ENCODE peak calls at places on chromosomes 7 and 10, in ten cellular contexts. One of them, this sample, is unnamed.

GRCh38 chr10:22133640-22134624 is 83.9 kb downstream of the EBLN1 start:
- DNase-seq in left colon: no peak
- DNase-seq in MV-4-11: peak
- DNase-seq in brain microvascular endothelial cell: no peak
- DNase-seq in omental fat pad: no peak
- DNase-seq in stimulated activated CD4-positive, alpha-beta T cell treated with anti-CD3 and anti-CD28 coated beads, Interleukin-4, amount 100 ng/mL, for 1 hour: no peak
- DNase-seq in germinal center: no peak
- DNase-seq in mesothelial cell of epicardium: no peak
- DNase-seq in BJ: no peak
- DNase-seq in stimulated activated CD8-positive, alpha-beta memory T cell treated with anti-CD3 and anti-CD28 coated beads, Interleukin-15, amount 100 ng/mL, for 24 hours: no peak
- DNase-seq in this sample: no peak

GRCh38 chr10:128877141-128877540 is 589.9 kb upstream of the MGMT start:
- DNase-seq in stimulated activated CD4-positive, alpha-beta T cell treated with anti-CD3 and anti-CD28 coated beads, Interleukin-4, amount 100 ng/mL, for 1 hour: no peak
- DNase-seq in MV-4-11: no peak
- DNase-seq in stimulated activated CD8-positive, alpha-beta memory T cell treated with anti-CD3 and anti-CD28 coated beads, Interleukin-15, amount 100 ng/mL, for 24 hours: no peak
- DNase-seq in brain microvascular endothelial cell: no peak
- DNase-seq in mesothelial cell of epicardium: no peak
- DNase-seq in omental fat pad: no peak
- DNase-seq in BJ: no peak
- DNase-seq in left colon: no peak
- DNase-seq in germinal center: no peak
- DNase-seq in this sample: no peak

GRCh38 chr7:105325225-105325904 is 63.4 kb downstream of the SRPK2 start:
- DNase-seq in left colon: no peak
- DNase-seq in stimulated activated CD4-positive, alpha-beta T cell treated with anti-CD3 and anti-CD28 coated beads, Interleukin-4, amount 100 ng/mL, for 1 hour: no peak
- DNase-seq in brain microvascular endothelial cell: no peak
- DNase-seq in MV-4-11: peak
- DNase-seq in mesothelial cell of epicardium: no peak
- DNase-seq in stimulated activated CD8-positive, alpha-beta memory T cell treated with anti-CD3 and anti-CD28 coated beads, Interleukin-15, amount 100 ng/mL, for 24 hours: no peak
- DNase-seq in omental fat pad: no peak
- DNase-seq in germinal center: no peak
- DNase-seq in BJ: no peak
- DNase-seq in this sample: no peak

GRCh38 chr10:25604591-25604990 is 329.4 kb upstream of the MYO3A start:
- DNase-seq in stimulated activated CD8-positive, alpha-beta memory T cell treated with anti-CD3 and anti-CD28 coated beads, Interleukin-15, amount 100 ng/mL, for 24 hours: no peak
- DNase-seq in omental fat pad: no peak
- DNase-seq in stimulated activated CD4-positive, alpha-beta T cell treated with anti-CD3 and anti-CD28 coated beads, Interleukin-4, amount 100 ng/mL, for 1 hour: no peak
- DNase-seq in left colon: no peak
- DNase-seq in brain microvascular endothelial cell: no peak
- DNase-seq in MV-4-11: no peak
- DNase-seq in germinal center: no peak
- DNase-seq in BJ: no peak
- DNase-seq in mesothelial cell of epicardium: no peak
- DNase-seq in this sample: no peak

GRCh38 chr7:68258569-68258968 is 1261.9 kb downstream of the TYW1 start:
- DNase-seq in omental fat pad: no peak
- DNase-seq in MV-4-11: no peak
- DNase-seq in stimulated activated CD8-positive, alpha-beta memory T cell treated with anti-CD3 and anti-CD28 coated beads, Interleukin-15, amount 100 ng/mL, for 24 hours: no peak
- DNase-seq in mesothelial cell of epicardium: no peak
- DNase-seq in BJ: no peak
- DNase-seq in stimulated activated CD4-positive, alpha-beta T cell treated with anti-CD3 and anti-CD28 coated beads, Interleukin-4, amount 100 ng/mL, for 1 hour: no peak
- DNase-seq in brain microvascular endothelial cell: no peak
- DNase-seq in left colon: no peak
- DNase-seq in germinal center: no peak
- DNase-seq in this sample: no peak

GRCh38 chr7:93327006-93327633 is 95.0 kb downstream of the VPS50 start:
- DNase-seq in stimulated activated CD4-positive, alpha-beta T cell treated with anti-CD3 and anti-CD28 coated beads, Interleukin-4, amount 100 ng/mL, for 1 hour: no peak
- DNase-seq in germinal center: no peak
- DNase-seq in MV-4-11: peak
- DNase-seq in omental fat pad: no peak
- DNase-seq in BJ: peak
- DNase-seq in stimulated activated CD8-positive, alpha-beta memory T cell treated with anti-CD3 and anti-CD28 coated beads, Interleukin-15, amount 100 ng/mL, for 24 hours: no peak
- DNase-seq in left colon: no peak
- DNase-seq in brain microvascular endothelial cell: peak
- DNase-seq in mesothelial cell of epicardium: no peak
- DNase-seq in this sample: no peak

GRCh38 chr10:12500406-12501303 is 151.3 kb downstream of the CAMK1D start:
- DNase-seq in stimulated activated CD8-positive, alpha-beta memory T cell treated with anti-CD3 and anti-CD28 coated beads, Interleukin-15, amount 100 ng/mL, for 24 hours: no peak
- DNase-seq in BJ: no peak
- DNase-seq in mesothelial cell of epicardium: no peak
- DNase-seq in germinal center: no peak
- DNase-seq in stimulated activated CD4-positive, alpha-beta T cell treated with anti-CD3 and anti-CD28 coated beads, Interleukin-4, amount 100 ng/mL, for 1 hour: no peak
- DNase-seq in omental fat pad: no peak
- DNase-seq in left colon: peak
- DNase-seq in brain microvascular endothelial cell: peak
- DNase-seq in MV-4-11: peak
- DNase-seq in this sample: no peak

GRCh38 chr7:41005381-41005901 is 697.4 kb downstream of the INHBA start:
- DNase-seq in omental fat pad: no peak
- DNase-seq in BJ: peak
- DNase-seq in stimulated activated CD8-positive, alpha-beta memory T cell treated with anti-CD3 and anti-CD28 coated beads, Interleukin-15, amount 100 ng/mL, for 24 hours: no peak
- DNase-seq in stimulated activated CD4-positive, alpha-beta T cell treated with anti-CD3 and anti-CD28 coated beads, Interleukin-4, amount 100 ng/mL, for 1 hour: no peak
- DNase-seq in left colon: no peak
- DNase-seq in brain microvascular endothelial cell: peak
- DNase-seq in germinal center: no peak
- DNase-seq in mesothelial cell of epicardium: no peak
- DNase-seq in MV-4-11: no peak
- DNase-seq in this sample: no peak

GRCh38 chr10:84818956-84819355 is 490.6 kb downstream of the CCSER2 start:
- DNase-seq in germinal center: no peak
- DNase-seq in stimulated activated CD4-positive, alpha-beta T cell treated with anti-CD3 and anti-CD28 coated beads, Interleukin-4, amount 100 ng/mL, for 1 hour: no peak
- DNase-seq in mesothelial cell of epicardium: no peak
- DNase-seq in omental fat pad: no peak
- DNase-seq in MV-4-11: no peak
- DNase-seq in left colon: no peak
- DNase-seq in brain microvascular endothelial cell: no peak
- DNase-seq in stimulated activated CD8-positive, alpha-beta memory T cell treated with anti-CD3 and anti-CD28 coated beads, Interleukin-15, amount 100 ng/mL, for 24 hours: no peak
- DNase-seq in BJ: no peak
- DNase-seq in this sample: no peak

GRCh38 chr7:525740-526139 is 6.1 kb upstream of the PDGFA start:
- DNase-seq in brain microvascular endothelial cell: no peak
- DNase-seq in stimulated activated CD8-positive, alpha-beta memory T cell treated with anti-CD3 and anti-CD28 coated beads, Interleukin-15, amount 100 ng/mL, for 24 hours: no peak
- DNase-seq in left colon: no peak
- DNase-seq in germinal center: no peak
- DNase-seq in BJ: no peak
- DNase-seq in MV-4-11: peak
- DNase-seq in stimulated activated CD4-positive, alpha-beta T cell treated with anti-CD3 and anti-CD28 coated beads, Interleukin-4, amount 100 ng/mL, for 1 hour: no peak
- DNase-seq in mesothelial cell of epicardium: no peak
- DNase-seq in omental fat pad: no peak
- DNase-seq in this sample: no peak

GRCh38 chr10:63217120-63217605 is 84.0 kb downstream of the NRBF2 start:
- DNase-seq in MV-4-11: peak
- DNase-seq in BJ: peak
- DNase-seq in left colon: no peak
- DNase-seq in mesothelial cell of epicardium: no peak
- DNase-seq in germinal center: peak
- DNase-seq in brain microvascular endothelial cell: peak
- DNase-seq in stimulated activated CD8-positive, alpha-beta memory T cell treated with anti-CD3 and anti-CD28 coated beads, Interleukin-15, amount 100 ng/mL, for 24 hours: no peak
- DNase-seq in omental fat pad: no peak
- DNase-seq in stimulated activated CD4-positive, alpha-beta T cell treated with anti-CD3 and anti-CD28 coated beads, Interleukin-4, amount 100 ng/mL, for 1 hour: no peak
- DNase-seq in this sample: no peak

GRCh38 chr7:40429821-40430220 is 295.0 kb downstream of the SUGCT start:
- DNase-seq in brain microvascular endothelial cell: no peak
- DNase-seq in germinal center: no peak
- DNase-seq in BJ: no peak
- DNase-seq in omental fat pad: no peak
- DNase-seq in stimulated activated CD4-positive, alpha-beta T cell treated with anti-CD3 and anti-CD28 coated beads, Interleukin-4, amount 100 ng/mL, for 1 hour: no peak
- DNase-seq in stimulated activated CD8-positive, alpha-beta memory T cell treated with anti-CD3 and anti-CD28 coated beads, Interleukin-15, amount 100 ng/mL, for 24 hours: no peak
- DNase-seq in left colon: no peak
- DNase-seq in mesothelial cell of epicardium: no peak
- DNase-seq in MV-4-11: no peak
- DNase-seq in this sample: no peak

GRCh38 chr10:31413325-31413724 is 94.3 kb downstream of the ZEB1 start:
- DNase-seq in omental fat pad: no peak
- DNase-seq in mesothelial cell of epicardium: no peak
- DNase-seq in brain microvascular endothelial cell: peak
- DNase-seq in BJ: no peak
- DNase-seq in left colon: no peak
- DNase-seq in germinal center: no peak
- DNase-seq in MV-4-11: no peak
- DNase-seq in stimulated activated CD4-positive, alpha-beta T cell treated with anti-CD3 and anti-CD28 coated beads, Interleukin-4, amount 100 ng/mL, for 1 hour: no peak
- DNase-seq in stimulated activated CD8-positive, alpha-beta memory T cell treated with anti-CD3 and anti-CD28 coated beads, Interleukin-15, amount 100 ng/mL, for 24 hours: no peak
- DNase-seq in this sample: no peak

GRCh38 chr10:114300036-114300645 is 61.1 kb downstream of the VWA2 start:
- DNase-seq in BJ: no peak
- DNase-seq in stimulated activated CD4-positive, alpha-beta T cell treated with anti-CD3 and anti-CD28 coated beads, Interleukin-4, amount 100 ng/mL, for 1 hour: no peak
- DNase-seq in left colon: no peak
- DNase-seq in brain microvascular endothelial cell: no peak
- DNase-seq in mesothelial cell of epicardium: no peak
- DNase-seq in omental fat pad: no peak
- DNase-seq in stimulated activated CD8-positive, alpha-beta memory T cell treated with anti-CD3 and anti-CD28 coated beads, Interleukin-15, amount 100 ng/mL, for 24 hours: no peak
- DNase-seq in germinal center: no peak
- DNase-seq in MV-4-11: no peak
- DNase-seq in this sample: peak

GRCh38 chr7:79936281-79936983 is 198.2 kb upstream of the GNAI1 start:
- DNase-seq in left colon: no peak
- DNase-seq in brain microvascular endothelial cell: peak
- DNase-seq in omental fat pad: no peak
- DNase-seq in mesothelial cell of epicardium: no peak
- DNase-seq in MV-4-11: no peak
- DNase-seq in stimulated activated CD8-positive, alpha-beta memory T cell treated with anti-CD3 and anti-CD28 coated beads, Interleukin-15, amount 100 ng/mL, for 24 hours: no peak
- DNase-seq in BJ: no peak
- DNase-seq in stimulated activated CD4-positive, alpha-beta T cell treated with anti-CD3 and anti-CD28 coated beads, Interleukin-4, amount 100 ng/mL, for 1 hour: no peak
- DNase-seq in germinal center: no peak
- DNase-seq in this sample: no peak

GRCh38 chr10:82464419-82464818 is 589.4 kb downstream of the NRG3 start:
- DNase-seq in omental fat pad: no peak
- DNase-seq in mesothelial cell of epicardium: no peak
- DNase-seq in germinal center: no peak
- DNase-seq in stimulated activated CD8-positive, alpha-beta memory T cell treated with anti-CD3 and anti-CD28 coated beads, Interleukin-15, amount 100 ng/mL, for 24 hours: no peak
- DNase-seq in BJ: no peak
- DNase-seq in left colon: no peak
- DNase-seq in brain microvascular endothelial cell: no peak
- DNase-seq in stimulated activated CD4-positive, alpha-beta T cell treated with anti-CD3 and anti-CD28 coated beads, Interleukin-4, amount 100 ng/mL, for 1 hour: no peak
- DNase-seq in MV-4-11: no peak
- DNase-seq in this sample: no peak

GRCh38 chr7:15485431-15485830 is 76.4 kb downstream of the AGMO start:
- DNase-seq in omental fat pad: no peak
- DNase-seq in MV-4-11: no peak
- DNase-seq in stimulated activated CD4-positive, alpha-beta T cell treated with anti-CD3 and anti-CD28 coated beads, Interleukin-4, amount 100 ng/mL, for 1 hour: no peak
- DNase-seq in mesothelial cell of epicardium: no peak
- DNase-seq in BJ: no peak
- DNase-seq in germinal center: no peak
- DNase-seq in left colon: no peak
- DNase-seq in stimulated activated CD8-positive, alpha-beta memory T cell treated with anti-CD3 and anti-CD28 coated beads, Interleukin-15, amount 100 ng/mL, for 24 hours: no peak
- DNase-seq in brain microvascular endothelial cell: no peak
- DNase-seq in this sample: no peak

GRCh38 chr7:106163257-106163656 is 51.1 kb upstream of the SYPL1 start:
- DNase-seq in left colon: no peak
- DNase-seq in mesothelial cell of epicardium: no peak
- DNase-seq in BJ: no peak
- DNase-seq in brain microvascular endothelial cell: no peak
- DNase-seq in stimulated activated CD8-positive, alpha-beta memory T cell treated with anti-CD3 and anti-CD28 coated beads, Interleukin-15, amount 100 ng/mL, for 24 hours: no peak
- DNase-seq in MV-4-11: no peak
- DNase-seq in stimulated activated CD4-positive, alpha-beta T cell treated with anti-CD3 and anti-CD28 coated beads, Interleukin-4, amount 100 ng/mL, for 1 hour: no peak
- DNase-seq in omental fat pad: no peak
- DNase-seq in germinal center: no peak
- DNase-seq in this sample: no peak

GRCh38 chr7:25026156-25026555 is 46.2 kb upstream of the OSBPL3 start:
- DNase-seq in omental fat pad: no peak
- DNase-seq in stimulated activated CD8-positive, alpha-beta memory T cell treated with anti-CD3 and anti-CD28 coated beads, Interleukin-15, amount 100 ng/mL, for 24 hours: no peak
- DNase-seq in left colon: no peak
- DNase-seq in BJ: no peak
- DNase-seq in germinal center: no peak
- DNase-seq in mesothelial cell of epicardium: no peak
- DNase-seq in stimulated activated CD4-positive, alpha-beta T cell treated with anti-CD3 and anti-CD28 coated beads, Interleukin-4, amount 100 ng/mL, for 1 hour: no peak
- DNase-seq in MV-4-11: no peak
- DNase-seq in brain microvascular endothelial cell: no peak
- DNase-seq in this sample: no peak

GRCh38 chr10:128173383-128173782 is 47.2 kb upstream of the MKI67 start:
- DNase-seq in brain microvascular endothelial cell: peak
- DNase-seq in mesothelial cell of epicardium: no peak
- DNase-seq in left colon: no peak
- DNase-seq in MV-4-11: no peak
- DNase-seq in BJ: peak
- DNase-seq in omental fat pad: no peak
- DNase-seq in stimulated activated CD8-positive, alpha-beta memory T cell treated with anti-CD3 and anti-CD28 coated beads, Interleukin-15, amount 100 ng/mL, for 24 hours: no peak
- DNase-seq in stimulated activated CD4-positive, alpha-beta T cell treated with anti-CD3 and anti-CD28 coated beads, Interleukin-4, amount 100 ng/mL, for 1 hour: no peak
- DNase-seq in germinal center: no peak
- DNase-seq in this sample: no peak

GRCh38 chr10:33208166-33208565 is 126.3 kb downstream of the NRP1 start:
- DNase-seq in stimulated activated CD8-positive, alpha-beta memory T cell treated with anti-CD3 and anti-CD28 coated beads, Interleukin-15, amount 100 ng/mL, for 24 hours: no peak
- DNase-seq in mesothelial cell of epicardium: no peak
- DNase-seq in left colon: no peak
- DNase-seq in germinal center: no peak
- DNase-seq in stimulated activated CD4-positive, alpha-beta T cell treated with anti-CD3 and anti-CD28 coated beads, Interleukin-4, amount 100 ng/mL, for 1 hour: no peak
- DNase-seq in MV-4-11: no peak
- DNase-seq in brain microvascular endothelial cell: no peak
- DNase-seq in BJ: no peak
- DNase-seq in omental fat pad: no peak
- DNase-seq in this sample: no peak

This sample was measured in right lobe of liver.